ENCODE peak calls at places on chromosome 4, in six cellular contexts. U, I, J, Q, K and R are unnamed samples.
A peak's percentile ranks its signal among the peaks of the same experiment; 100 is the strongest.

GRCh38 chr4:164772076-164772475 is 18.1 kb downstream of the SMIM31 start:
- DNase-seq in J (no peak), I (no peak), Q (no peak), U (no peak), K (no peak), R (no peak)

GRCh38 chr4:141432000-141432712 is 204.2 kb upstream of the IL15 start:
- DNase-seq in I (no peak), K (no peak), J (no peak), Q (no peak), U (no peak), R (no peak)

GRCh38 chr4:48483006-48483776 is at the start of gene SLC10A4:
- DNase-seq in K (peak; percentile 88), Q (no peak), U (no peak), I (no peak), J (no peak), R (no peak)

GRCh38 chr4:135277116-135277979 is 1075.8 kb upstream of the PABPC4L start:
- DNase-seq in Q (peak; percentile 61), J (no peak), I (peak; percentile 0), K (no peak), U (peak; percentile 80), R (peak; percentile 10)

GRCh38 chr4:145679520-145679919 is 426 bp upstream of the C4orf51 start:
- DNase-seq in I (peak; percentile 53), U (peak; percentile 93), Q (peak; percentile 94), K (no peak), J (peak; percentile 13), R (peak; percentile 78)

GRCh38 chr4:40564004-40564403 is 65.7 kb downstream of the RBM47 start:
- DNase-seq in K (no peak), U (peak; percentile 13), I (no peak), J (no peak), Q (no peak), R (no peak)

GRCh38 chr4:55175779-55176231 is 50.4 kb upstream of the KDR start:
- DNase-seq in U (peak; percentile 65), J (no peak), I (no peak), K (no peak), Q (peak; percentile 61), R (no peak)

GRCh38 chr4:113809313-113809712 is 47.8 kb upstream of the CAMK2D start:
- DNase-seq in Q (no peak), I (no peak), K (peak; percentile 8), U (no peak), J (no peak), R (no peak)

GRCh38 chr4:150600821-150601445 is 19.0 kb downstream of the MAB21L2 start:
- DNase-seq in J (no peak), U (no peak), Q (no peak), K (no peak), I (no peak), R (no peak)

GRCh38 chr4:105273230-105273629 is 126.6 kb downstream of the TET2 start:
- DNase-seq in U (no peak), I (no peak), J (no peak), Q (no peak), K (no peak), R (no peak)

GRCh38 chr4:122668241-122668640 is 47.4 kb upstream of the IL21 start:
- DNase-seq in Q (no peak), K (no peak), I (peak; percentile 69), J (no peak), U (peak; percentile 71), R (peak; percentile 70)

GRCh38 chr4:139934786-139935330 is 219.1 kb downstream of the MAML3 start:
- DNase-seq in K (no peak), J (no peak), U (no peak), Q (no peak), I (no peak), R (no peak)

GRCh38 chr4:77821775-77822174 is 2.6 kb upstream of the CNOT6L start:
- DNase-seq in Q (no peak), K (no peak), I (no peak), U (no peak), J (peak; percentile 20), R (no peak)

GRCh38 chr4:54657556-54658313 is at the start of gene KIT:
- DNase-seq in U (peak; percentile 38), K (peak; percentile 95), I (no peak), Q (peak; percentile 48), J (peak; percentile 31), R (no peak)

GRCh38 chr4:73133784-73134183 is 64.3 kb upstream of the COX18 start:
- DNase-seq in I (no peak), J (no peak), Q (no peak), K (no peak), U (no peak), R (no peak)

GRCh38 chr4:42282081-42282901 is 115.0 kb upstream of the SHISA3 start:
- DNase-seq in J (peak; percentile 74), U (peak; percentile 77), Q (peak; percentile 75), K (peak; percentile 82), I (no peak), R (peak; percentile 40)

GRCh38 chr4:39036172-39036571 is 4.0 kb upstream of the TMEM156 start:
- DNase-seq in I (no peak), K (no peak), U (peak; percentile 82), Q (peak; percentile 95), J (no peak), R (peak; percentile 47)

GRCh38 chr4:54185871-54186270 is 43.2 kb upstream of the PDGFRA start:
- DNase-seq in Q (no peak), J (no peak), U (no peak), K (no peak), I (no peak), R (no peak)

GRCh38 chr4:41141910-41142309 is 72.4 kb downstream of the APBB2 start:
- DNase-seq in K (no peak), Q (no peak), I (peak; percentile 84), U (peak; percentile 97), J (no peak), R (peak; percentile 91)

GRCh38 chr4:140523370-140523856 is 555 bp upstream of the ELMOD2 start:
- DNase-seq in K (no peak), Q (no peak), I (no peak), U (no peak), J (no peak), R (no peak)

GRCh38 chr4:6332042-6332668 is 62.5 kb downstream of the WFS1 start:
- DNase-seq in K (peak; percentile 91), Q (peak; percentile 12), U (no peak), I (no peak), J (peak; percentile 39), R (no peak)

GRCh38 chr4:152240232-152240631 is 295.7 kb downstream of the FBXW7 start:
- DNase-seq in U (no peak), I (no peak), K (no peak), Q (no peak), J (no peak), R (no peak)

GRCh38 chr4:65580551-65580950 is 89.7 kb downstream of the EPHA5 start:
- DNase-seq in J (no peak), U (peak; percentile 20), K (no peak), Q (no peak), I (no peak), R (no peak)

GRCh38 chr4:124206779-124207605 is 505.5 kb downstream of the ANKRD50 start:
- DNase-seq in I (peak; percentile 3), J (no peak), K (no peak), Q (peak; percentile 57), U (peak; percentile 51), R (no peak)

GRCh38 chr4:8276358-8277240 is 7.0 kb downstream of the HTRA3 start:
- DNase-seq in J (peak; percentile 24), K (no peak), Q (no peak), U (peak; percentile 45), I (no peak), R (no peak)

GRCh38 chr4:163558539-163559044 is 64.1 kb downstream of the TMA16 start:
- DNase-seq in I (no peak), U (no peak), Q (no peak), K (no peak), J (peak; percentile 4), R (no peak)

GRCh38 chr4:163556650-163557391 is 62.3 kb downstream of the TMA16 start:
- DNase-seq in Q (no peak), K (no peak), U (no peak), I (no peak), J (no peak), R (no peak)

GRCh38 chr4:163553146-163553545 is 58.7 kb downstream of the TMA16 start:
- DNase-seq in U (no peak), Q (no peak), I (no peak), J (no peak), K (no peak), R (no peak)

GRCh38 chr4:163554870-163555465 is 60.5 kb downstream of the TMA16 start:
- DNase-seq in I (no peak), U (peak; percentile 43), K (peak; percentile 23), J (no peak), Q (no peak), R (no peak)

DNA sequence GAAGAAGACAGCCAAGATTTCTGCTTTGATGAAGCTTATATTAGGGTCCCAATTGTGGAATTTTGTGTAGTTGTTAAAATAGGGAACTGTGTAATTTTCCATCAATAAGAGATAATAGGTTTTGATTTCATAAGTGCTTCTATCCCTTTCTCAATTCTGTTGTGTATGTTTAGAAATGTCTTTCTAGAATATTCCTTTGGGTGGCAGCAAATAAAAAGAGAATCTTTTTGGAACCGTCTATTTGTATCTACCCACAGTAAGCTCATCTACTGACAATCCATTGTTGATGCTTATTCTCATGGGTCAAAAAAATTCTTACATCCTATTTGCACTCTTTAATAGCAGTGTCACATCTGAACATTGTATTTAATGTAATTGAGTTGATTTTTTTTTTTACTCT is 61.7 kb downstream of the TMA16 start:
- DNase-seq in I (no peak), U (peak; percentile 20), K (no peak), Q (no peak), J (no peak), R (no peak)
- H3K4me3 ChIP-seq in I (no peak overlapping the region), U (no peak overlapping the region), K (no peak overlapping the region), Q (no peak overlapping the region), J (no peak overlapping the region), R (no peak overlapping the region)

GRCh38 chr4:138243369-138243768 is 1.2 kb upstream of the SLC7A11 start:
- DNase-seq in Q (no peak), U (peak; percentile 44), K (no peak), I (no peak), J (no peak), R (no peak)

GRCh38 chr4:138242830-138243149 is 641 bp upstream of the SLC7A11 start:
- DNase-seq in K (no peak), U (no peak), Q (no peak), J (no peak), I (no peak), R (no peak)

GRCh38 chr4:138242076-138242829 is at the start of gene SLC7A11:
- DNase-seq in K (peak; percentile 42), U (peak; percentile 99), Q (peak; percentile 98), J (peak; percentile 79), I (peak; percentile 99), R (peak; percentile 98)

GRCh38 chr4:138239496-138239895 is 2.7 kb downstream of the SLC7A11 start:
- DNase-seq in U (no peak), Q (no peak), I (no peak), J (no peak), K (no peak), R (no peak)

GRCh38 chr4:138241281-138242075 is 671 bp downstream of the SLC7A11 start:
- DNase-seq in U (peak; percentile 35), J (peak; percentile 23), Q (peak; percentile 12), K (no peak), I (no peak), R (no peak)
- H3K4me3 ChIP-seq in U (peak overlapping the region; percentile 58), J (peak overlapping the region; percentile 6), Q (peak overlapping the region; percentile 50), K (peak overlapping the region; percentile 72), I (peak overlapping the region; percentile 64), R (peak overlapping the region; percentile 65)

GRCh38 chr4:143403551-143403816 is 66.8 kb downstream of the GAB1 start:
- DNase-seq in Q (no peak), U (no peak), J (no peak), K (no peak), I (no peak), R (no peak)
- H3K4me3 ChIP-seq in Q (no peak overlapping the region), U (no peak overlapping the region), J (no peak overlapping the region), K (no peak overlapping the region), I (no peak overlapping the region), R (no peak overlapping the region)

GRCh38 chr4:16894406-16894805 is 4.0 kb downstream of the LDB2 start:
- DNase-seq in K (no peak), J (no peak), I (no peak), Q (no peak), U (no peak), R (no peak)
- H3K4me3 ChIP-seq in K (no peak overlapping the region), J (no peak overlapping the region), I (no peak overlapping the region), Q (no peak overlapping the region), U (no peak overlapping the region), R (no peak overlapping the region)